ENCODE peak calls at places on chromosomes 11 and 22, in eight cellular contexts. One of them, this sample, is unnamed. For H3K27me3, the result is how much of the 10 kb centered on the place peaks cover.

GRCh38 chr11:613369-613968 is 2.3 kb downstream of the IRF7 start:
- DNase-seq in fibroblast of lung: peak
- DNase-seq in GM06990: peak
- DNase-seq in cardiac muscle cell: peak
- DNase-seq in left lung: peak
- DNase-seq in CD8-positive, alpha-beta T cell: peak
- DNase-seq in pancreas: peak
- DNase-seq in PC-3: peak
- DNase-seq in this sample: peak

GRCh38 chr11:28133146-28133545 is 25.0 kb downstream of the METTL15 start:
- DNase-seq in fibroblast of lung: peak
- DNase-seq in GM06990: no peak
- DNase-seq in cardiac muscle cell: no peak
- DNase-seq in left lung: no peak
- DNase-seq in CD8-positive, alpha-beta T cell: no peak
- DNase-seq in pancreas: no peak
- DNase-seq in PC-3: no peak
- DNase-seq in this sample: no peak

GRCh38 chr22:24433868-24434471 is 6.6 kb downstream of the ADORA2A start:
- DNase-seq in fibroblast of lung: peak
- DNase-seq in GM06990: no peak
- DNase-seq in cardiac muscle cell: no peak
- DNase-seq in left lung: no peak
- DNase-seq in CD8-positive, alpha-beta T cell: no peak
- DNase-seq in pancreas: no peak
- DNase-seq in PC-3: peak
- DNase-seq in this sample: peak

GRCh38 chr11:20031155-20032001 is 128.9 kb downstream of the DBX1 start:
- DNase-seq in fibroblast of lung: peak
- DNase-seq in GM06990: no peak
- DNase-seq in cardiac muscle cell: no peak
- DNase-seq in left lung: no peak
- DNase-seq in CD8-positive, alpha-beta T cell: no peak
- DNase-seq in pancreas: no peak
- DNase-seq in PC-3: peak
- DNase-seq in this sample: no peak

GRCh38 chr11:9065614-9066431 is 25.6 kb downstream of the SCUBE2 start:
- DNase-seq in fibroblast of lung: peak
- DNase-seq in GM06990: no peak
- DNase-seq in cardiac muscle cell: no peak
- DNase-seq in left lung: no peak
- DNase-seq in CD8-positive, alpha-beta T cell: no peak
- DNase-seq in pancreas: no peak
- DNase-seq in PC-3: no peak
- DNase-seq in this sample: no peak

GRCh38 chr11:18802381-18803257 is 11.0 kb upstream of the PTPN5 start:
- DNase-seq in fibroblast of lung: peak
- DNase-seq in GM06990: no peak
- DNase-seq in cardiac muscle cell: peak
- DNase-seq in left lung: no peak
- DNase-seq in CD8-positive, alpha-beta T cell: peak
- DNase-seq in pancreas: peak
- DNase-seq in PC-3: peak
- DNase-seq in this sample: no peak

GRCh38 chr11:61163714-61164609 is 2.7 kb upstream of the VPS37C start:
- DNase-seq in fibroblast of lung: no peak
- DNase-seq in GM06990: no peak
- DNase-seq in cardiac muscle cell: no peak
- DNase-seq in left lung: no peak
- DNase-seq in CD8-positive, alpha-beta T cell: no peak
- DNase-seq in pancreas: no peak
- DNase-seq in PC-3: no peak
- DNase-seq in this sample: no peak

GRCh38 chr11:103013426-103013825 is 57.9 kb upstream of the MMP13 start:
- DNase-seq in fibroblast of lung: no peak
- DNase-seq in GM06990: no peak
- DNase-seq in cardiac muscle cell: no peak
- DNase-seq in left lung: no peak
- DNase-seq in CD8-positive, alpha-beta T cell: no peak
- DNase-seq in pancreas: no peak
- DNase-seq in PC-3: no peak
- DNase-seq in this sample: no peak

GRCh38 chr11:86592659-86593451 is 79.6 kb downstream of the ME3 start:
- DNase-seq in fibroblast of lung: peak
- DNase-seq in GM06990: peak
- DNase-seq in cardiac muscle cell: peak
- DNase-seq in left lung: no peak
- DNase-seq in CD8-positive, alpha-beta T cell: peak
- DNase-seq in pancreas: peak
- DNase-seq in PC-3: peak
- DNase-seq in this sample: no peak

GRCh38 chr11:8545698-8546366 is 48.2 kb downstream of the STK33 start:
- DNase-seq in fibroblast of lung: no peak
- DNase-seq in GM06990: no peak
- DNase-seq in cardiac muscle cell: no peak
- DNase-seq in left lung: no peak
- DNase-seq in CD8-positive, alpha-beta T cell: no peak
- DNase-seq in pancreas: no peak
- DNase-seq in PC-3: no peak
- DNase-seq in this sample: no peak

GRCh38 chr11:8757047-8757446 is 74.5 kb downstream of the RPL27A start:
- DNase-seq in fibroblast of lung: peak
- DNase-seq in GM06990: no peak
- DNase-seq in cardiac muscle cell: no peak
- DNase-seq in left lung: no peak
- DNase-seq in CD8-positive, alpha-beta T cell: no peak
- DNase-seq in pancreas: no peak
- DNase-seq in PC-3: peak
- DNase-seq in this sample: no peak

GRCh38 chr22:31947296-31947695 is 3.0 kb downstream of the YWHAH start:
- DNase-seq in fibroblast of lung: no peak
- DNase-seq in GM06990: peak
- DNase-seq in cardiac muscle cell: no peak
- DNase-seq in left lung: no peak
- DNase-seq in CD8-positive, alpha-beta T cell: peak
- DNase-seq in pancreas: no peak
- DNase-seq in PC-3: no peak
- DNase-seq in this sample: no peak

GRCh38 chr22:46125816-46126770 is 24.2 kb upstream of the PPARA start:
- DNase-seq in fibroblast of lung: no peak
- DNase-seq in GM06990: no peak
- DNase-seq in cardiac muscle cell: no peak
- DNase-seq in left lung: no peak
- DNase-seq in CD8-positive, alpha-beta T cell: no peak
- DNase-seq in pancreas: no peak
- DNase-seq in PC-3: no peak
- DNase-seq in this sample: no peak

GRCh38 chr22:48517039-48518030 is 1310.3 kb downstream of the BRD1 start:
- DNase-seq in fibroblast of lung: no peak
- DNase-seq in GM06990: no peak
- DNase-seq in cardiac muscle cell: no peak
- DNase-seq in left lung: no peak
- DNase-seq in CD8-positive, alpha-beta T cell: no peak
- DNase-seq in pancreas: no peak
- DNase-seq in PC-3: no peak
- DNase-seq in this sample: no peak

GRCh38 chr11:124758355-124759267 is 3.5 kb downstream of the ESAM start:
- DNase-seq in fibroblast of lung: peak
- DNase-seq in GM06990: peak
- DNase-seq in cardiac muscle cell: peak
- DNase-seq in left lung: peak
- DNase-seq in CD8-positive, alpha-beta T cell: peak
- DNase-seq in pancreas: peak
- DNase-seq in PC-3: peak
- DNase-seq in this sample: peak

GRCh38 chr11:124757320-124757719 is 4.8 kb downstream of the ESAM start:
- DNase-seq in fibroblast of lung: no peak
- DNase-seq in GM06990: no peak
- DNase-seq in cardiac muscle cell: no peak
- DNase-seq in left lung: no peak
- DNase-seq in CD8-positive, alpha-beta T cell: no peak
- DNase-seq in pancreas: no peak
- DNase-seq in PC-3: no peak
- DNase-seq in this sample: no peak

GRCh38 chr11:124756033-124756752 is 4.1 kb upstream of the VSIG2 start:
- DNase-seq in fibroblast of lung: no peak
- DNase-seq in GM06990: no peak
- DNase-seq in cardiac muscle cell: no peak
- DNase-seq in left lung: no peak
- DNase-seq in CD8-positive, alpha-beta T cell: no peak
- DNase-seq in pancreas: no peak
- DNase-seq in PC-3: no peak
- DNase-seq in this sample: no peak

GRCh38 chr11:124754710-124755109 is 2.7 kb upstream of the VSIG2 start:
- DNase-seq in fibroblast of lung: no peak
- DNase-seq in GM06990: no peak
- DNase-seq in cardiac muscle cell: no peak
- DNase-seq in left lung: no peak
- DNase-seq in CD8-positive, alpha-beta T cell: no peak
- DNase-seq in pancreas: no peak
- DNase-seq in PC-3: no peak
- DNase-seq in this sample: no peak

DNA sequence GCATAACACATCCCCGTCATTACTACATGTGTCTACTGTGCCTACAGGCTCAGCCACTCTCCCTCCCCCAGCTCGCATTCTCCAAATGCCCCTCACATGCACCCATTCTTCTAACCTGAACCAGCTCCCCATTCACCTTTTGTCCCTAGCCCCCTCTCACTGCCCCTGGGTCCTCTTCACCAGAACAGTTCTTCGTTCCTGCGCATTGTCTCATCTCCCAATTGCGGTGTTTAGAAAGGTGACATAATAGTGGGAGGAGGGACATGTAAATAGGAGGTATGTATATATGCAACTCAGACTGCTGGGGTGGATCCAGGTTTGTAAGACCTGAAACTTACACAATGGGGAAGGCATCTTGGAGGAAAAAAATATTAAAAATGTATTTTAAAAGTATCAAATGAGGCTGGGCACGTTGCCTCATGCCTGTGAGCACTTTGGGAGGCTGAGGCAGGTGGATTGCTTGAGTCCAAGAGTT is 4.7 kb upstream of the VSIG2 start:
- DNase-seq in fibroblast of lung: no peak
- DNase-seq in GM06990: no peak
- DNase-seq in cardiac muscle cell: no peak
- DNase-seq in left lung: no peak
- DNase-seq in CD8-positive, alpha-beta T cell: no peak
- DNase-seq in pancreas: no peak
- DNase-seq in PC-3: no peak
- DNase-seq in this sample: no peak
- H3K27me3 ChIP-seq in fibroblast of lung: under half
- H3K27me3 ChIP-seq in GM06990: under half
- H3K27me3 ChIP-seq in cardiac muscle cell: half or more
- H3K27me3 ChIP-seq in left lung: under half
- H3K27me3 ChIP-seq in CD8-positive, alpha-beta T cell: under half
- H3K27me3 ChIP-seq in pancreas: under half
- H3K27me3 ChIP-seq in PC-3: under half
- H3K27me3 ChIP-seq in this sample: under half

GRCh38 chr22:37661160-37661924 is 2.8 kb downstream of the PDXP start:
- DNase-seq in fibroblast of lung: peak
- DNase-seq in GM06990: no peak
- DNase-seq in cardiac muscle cell: peak
- DNase-seq in left lung: no peak
- DNase-seq in CD8-positive, alpha-beta T cell: no peak
- DNase-seq in pancreas: no peak
- DNase-seq in PC-3: peak
- DNase-seq in this sample: no peak
- TF ChIP-seq CTCF in fibroblast of lung: peak
- TF ChIP-seq CTCF in GM06990: peak
- TF ChIP-seq CTCF in cardiac muscle cell: peak
- TF ChIP-seq CTCF in left lung: no peak
- TF ChIP-seq CTCF in CD8-positive, alpha-beta T cell: peak
- TF ChIP-seq CTCF in pancreas: no peak
- TF ChIP-seq CTCF in PC-3: peak
- TF ChIP-seq CTCF in this sample: peak

GRCh38 chr11:134575504-134576230 is 163.6 kb upstream of the B3GAT1 start:
- DNase-seq in fibroblast of lung: no peak
- DNase-seq in GM06990: no peak
- DNase-seq in cardiac muscle cell: no peak
- DNase-seq in left lung: no peak
- DNase-seq in CD8-positive, alpha-beta T cell: no peak
- DNase-seq in pancreas: no peak
- DNase-seq in PC-3: no peak
- DNase-seq in this sample: no peak
- H3K27me3 ChIP-seq in fibroblast of lung: under half
- H3K27me3 ChIP-seq in GM06990: under half
- H3K27me3 ChIP-seq in cardiac muscle cell: under half
- H3K27me3 ChIP-seq in left lung: under half
- H3K27me3 ChIP-seq in CD8-positive, alpha-beta T cell: under half
- H3K27me3 ChIP-seq in pancreas: under half
- H3K27me3 ChIP-seq in PC-3: half or more
- H3K27me3 ChIP-seq in this sample: under half

GRCh38 chr22:20268289-20268349 is at the start of gene RTN4R:
- DNase-seq in fibroblast of lung: no peak
- DNase-seq in GM06990: no peak
- DNase-seq in cardiac muscle cell: no peak
- DNase-seq in left lung: no peak
- DNase-seq in CD8-positive, alpha-beta T cell: no peak
- DNase-seq in pancreas: no peak
- DNase-seq in PC-3: no peak
- DNase-seq in this sample: no peak

GRCh38 chr22:20271114-20271994 is 3.2 kb upstream of the RTN4R start:
- DNase-seq in fibroblast of lung: no peak
- DNase-seq in GM06990: no peak
- DNase-seq in cardiac muscle cell: no peak
- DNase-seq in left lung: peak
- DNase-seq in CD8-positive, alpha-beta T cell: no peak
- DNase-seq in pancreas: peak
- DNase-seq in PC-3: no peak
- DNase-seq in this sample: peak

GRCh38 chr22:20267441-20268288 is 453 bp downstream of the RTN4R start:
- DNase-seq in fibroblast of lung: no peak
- DNase-seq in GM06990: no peak
- DNase-seq in cardiac muscle cell: peak
- DNase-seq in left lung: no peak
- DNase-seq in CD8-positive, alpha-beta T cell: no peak
- DNase-seq in pancreas: peak
- DNase-seq in PC-3: peak
- DNase-seq in this sample: peak

GRCh38 chr22:20264614-20265452 is 3.3 kb downstream of the RTN4R start:
- DNase-seq in fibroblast of lung: no peak
- DNase-seq in GM06990: no peak
- DNase-seq in cardiac muscle cell: no peak
- DNase-seq in left lung: no peak
- DNase-seq in CD8-positive, alpha-beta T cell: no peak
- DNase-seq in pancreas: peak
- DNase-seq in PC-3: no peak
- DNase-seq in this sample: no peak

DNA sequence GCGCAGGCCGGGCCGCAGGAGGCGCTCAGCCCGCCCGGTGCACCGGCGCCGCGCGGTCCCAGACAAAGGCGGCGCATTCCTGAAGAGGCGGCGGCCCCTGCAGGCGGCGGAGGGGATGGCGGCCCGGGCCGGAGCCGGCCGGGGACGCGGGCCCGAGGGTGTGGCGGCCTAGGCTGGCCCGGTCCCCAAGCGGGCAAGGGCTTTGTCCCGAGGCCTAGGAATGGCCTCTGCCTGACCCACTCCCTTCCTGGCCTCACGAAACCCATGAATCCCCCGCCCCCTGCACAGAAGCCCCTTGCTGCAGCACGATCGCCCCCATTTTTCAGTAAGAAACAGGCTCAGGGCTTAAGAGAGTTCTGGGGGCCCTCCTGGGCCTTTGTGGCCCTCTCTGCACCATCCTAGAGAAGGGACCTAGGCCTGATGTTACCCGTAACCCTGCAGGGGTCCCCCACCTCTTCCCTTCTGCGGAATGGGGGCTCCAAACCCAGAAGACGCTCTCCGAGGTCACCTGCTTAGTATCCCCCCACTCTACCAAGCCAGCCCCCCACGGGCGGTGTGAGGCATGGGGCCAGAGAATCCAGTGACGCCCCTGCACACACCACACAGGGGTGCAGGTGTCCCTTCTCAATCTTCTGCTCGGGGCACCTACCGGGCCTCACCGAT is 363 bp upstream of the RTN4R start:
- DNase-seq in fibroblast of lung: peak
- DNase-seq in GM06990: peak
- DNase-seq in cardiac muscle cell: peak
- DNase-seq in left lung: peak
- DNase-seq in CD8-positive, alpha-beta T cell: peak
- DNase-seq in pancreas: peak
- DNase-seq in PC-3: peak
- DNase-seq in this sample: peak
- TF ChIP-seq CTCF in fibroblast of lung: peak
- TF ChIP-seq CTCF in GM06990: peak
- TF ChIP-seq CTCF in cardiac muscle cell: peak
- TF ChIP-seq CTCF in left lung: peak
- TF ChIP-seq CTCF in CD8-positive, alpha-beta T cell: peak
- TF ChIP-seq CTCF in pancreas: peak
- TF ChIP-seq CTCF in PC-3: peak
- TF ChIP-seq CTCF in this sample: peak

This sample was measured in upper lobe of right lung.